ENCODE peak calls at places on chromosomes 13 and 19, in seven cellular contexts. A, I, K, T, R, H and Y are unnamed samples.

GRCh38 chr19:7975037-7975436 is 30.4 kb downstream of the ELAVL1 start:
- DNase-seq in R (no peak), K (no peak), H (no peak), T (no peak), I (no peak), A (no peak), Y (no peak)

GRCh38 chr19:5036733-5037681 is 68.1 kb downstream of the KDM4B start:
- DNase-seq in T (no peak), I (no peak), K (peak), H (peak), R (peak), A (no peak), Y (no peak)

GRCh38 chr19:49932731-49933131 is 3.4 kb upstream of the NUP62 start:
- DNase-seq in I (no peak), T (peak), R (no peak), K (no peak), A (no peak), H (no peak), Y (no peak)

GRCh38 chr19:56942749-56943148 is 102.2 kb upstream of the PEG3 start:
- DNase-seq in R (peak), I (no peak), T (peak), A (peak), H (no peak), K (no peak), Y (no peak)

GRCh38 chr19:13841339-13842293 is 35.3 kb upstream of the NANOS3 start:
- DNase-seq in K (no peak), H (no peak), T (no peak), I (peak), R (peak), A (peak), Y (no peak)

GRCh38 chr19:18558202-18558555 is 509 bp downstream of the KXD1 start:
- DNase-seq in T (no peak), R (peak), I (no peak), K (no peak), H (no peak), A (no peak), Y (no peak)

GRCh38 chr13:39600766-39601165 is 2.2 kb downstream of the LHFPL6 start:
- DNase-seq in A (no peak), R (peak), T (no peak), H (no peak), I (no peak), K (no peak), Y (no peak)

GRCh38 chr13:29619995-29620394 is 24.5 kb upstream of the SLC7A1 start:
- DNase-seq in A (no peak), R (peak), H (no peak), I (no peak), K (no peak), T (no peak), Y (no peak)

GRCh38 chr19:46639356-46640061 is 3.5 kb upstream of the GNG8 start:
- DNase-seq in R (peak), K (peak), H (no peak), I (no peak), A (peak), T (no peak), Y (no peak)

GRCh38 chr19:3097442-3097871 is 3.3 kb downstream of the GNA11 start:
- DNase-seq in T (no peak), K (no peak), A (peak), H (no peak), I (peak), R (no peak), Y (no peak)

GRCh38 chr13:46668302-46668720 is 115.3 kb downstream of the LRCH1 start:
- DNase-seq in H (peak), I (no peak), R (no peak), T (no peak), A (peak), K (peak), Y (no peak)

GRCh38 chr19:50242586-50242985 is 39.2 kb downstream of the MYH14 start:
- DNase-seq in A (no peak), I (no peak), T (no peak), K (no peak), R (no peak), H (no peak), Y (no peak)